ENCODE peak calls at places on chromosomes 2 and 18, in eight cellular contexts. P is stimulated activated CD8-positive, alpha-beta memory T cell treated with anti-CD3 and anti-CD28 coated beads, Interleukin-2, amount 100 ng/mL, for 1 hour; N is NCI-H2171 treated with DMSO at 0.1 percent for 48 hours; F is NCI-H446; H is stimulated activated CD4-positive, alpha-beta T cell treated with anti-CD3 and anti-CD28 coated beads, TNF-alpha, amount 100 ng/mL, for 48 hours; K is activated CD8-positive, alpha-beta memory T cell treated with anti-CD3 and anti-CD28 coated beads, Interleukin-2, amount 50 U/mL, for 48 hours; X is mucosa of descending colon; G is neuronal stem cell. D is an unnamed sample.

GRCh38 chr2:36616947-36617346 is 19.0 kb upstream of the FEZ2 start:
- DNase-seq in P (no peak), N (no peak), F (no peak), H (no peak), K (no peak), X (no peak), G (no peak), D (no peak)

GRCh38 chr2:30110773-30111172 is 36.0 kb upstream of the YPEL5 start:
- DNase-seq in P (no peak), N (no peak), F (no peak), H (no peak), K (no peak), X (no peak), G (no peak), D (no peak)

GRCh38 chr2:25252291-25253152 is 84.1 kb upstream of the POMC start:
- DNase-seq in P (peak), N (peak), F (no peak), H (no peak), K (no peak), X (peak), G (peak), D (peak)

GRCh38 chr2:203446071-203446481 is 89.0 kb downstream of the RAPH1 start:
- DNase-seq in P (no peak), N (no peak), F (no peak), H (no peak), K (no peak), X (no peak), G (no peak), D (no peak)

GRCh38 chr2:1701020-1701419 is 43.3 kb downstream of the PXDN start:
- DNase-seq in P (no peak), N (no peak), F (no peak), H (no peak), K (no peak), X (no peak), G (no peak), D (no peak)

GRCh38 chr18:47175283-47175894 is 775 bp downstream of the IER3IP1 start:
- DNase-seq in P (no peak), N (no peak), F (no peak), H (no peak), K (no peak), X (no peak), G (no peak), D (no peak)

GRCh38 chr2:215535726-215536125 is 99.9 kb upstream of the FN1 start:
- DNase-seq in P (no peak), N (no peak), F (no peak), H (no peak), K (no peak), X (no peak), G (no peak), D (no peak)

GRCh38 chr2:233448565-233448964 is 94.3 kb downstream of the DGKD start:
- DNase-seq in P (no peak), N (no peak), F (no peak), H (no peak), K (no peak), X (no peak), G (no peak), D (no peak)

GRCh38 chr2:23632386-23632785 is 247.4 kb downstream of the KLHL29 start:
- DNase-seq in P (no peak), N (no peak), F (no peak), H (no peak), K (no peak), X (no peak), G (no peak), D (no peak)

GRCh38 chr2:33322099-33322498 is 154.3 kb upstream of the RASGRP3 start:
- DNase-seq in P (no peak), N (no peak), F (peak), H (no peak), K (no peak), X (no peak), G (no peak), D (no peak)

GRCh38 chr2:35343135-35343534 is 1012.4 kb upstream of the CRIM1 start:
- DNase-seq in P (no peak), N (no peak), F (no peak), H (no peak), K (no peak), X (no peak), G (no peak), D (no peak)

GRCh38 chr2:14756981-14757657 is 124.6 kb downstream of the LRATD1 start:
- DNase-seq in P (no peak), N (no peak), F (no peak), H (no peak), K (no peak), X (no peak), G (no peak), D (no peak)

GRCh38 chr2:69667805-69668382 is 24.4 kb upstream of the AAK1 start:
- DNase-seq in P (no peak), N (no peak), F (no peak), H (no peak), K (no peak), X (no peak), G (no peak), D (no peak)

GRCh38 chr18:11857177-11857887 is 6.1 kb downstream of the CHMP1B start:
- DNase-seq in P (no peak), N (peak), F (no peak), H (no peak), K (no peak), X (peak), G (peak), D (no peak)

GRCh38 chr2:54401592-54401991 is 54.5 kb upstream of the SPTBN1 start:
- DNase-seq in P (no peak), N (no peak), F (no peak), H (no peak), K (no peak), X (no peak), G (no peak), D (no peak)

GRCh38 chr18:55018602-55019001 is 59.3 kb upstream of the CCDC68 start:
- DNase-seq in P (no peak), N (no peak), F (no peak), H (no peak), K (no peak), X (no peak), G (no peak), D (no peak)

GRCh38 chr2:206432432-206433082 is 10.8 kb upstream of the ADAM23 start:
- DNase-seq in P (no peak), N (no peak), F (no peak), H (no peak), K (no peak), X (no peak), G (no peak), D (no peak)

GRCh38 chr2:71611247-71611646 is 157.9 kb downstream of the DYSF start:
- DNase-seq in P (no peak), N (no peak), F (no peak), H (no peak), K (peak), X (no peak), G (no peak), D (no peak)

GRCh38 chr2:100822587-100823248 is 2.8 kb downstream of the NPAS2 start:
- DNase-seq in P (no peak), N (no peak), F (no peak), H (no peak), K (no peak), X (no peak), G (no peak), D (peak)

GRCh38 chr2:212926948-212927347 is 224.5 kb downstream of the IKZF2 start:
- DNase-seq in P (no peak), N (no peak), F (peak), H (no peak), K (no peak), X (peak), G (no peak), D (peak)

GRCh38 chr2:127029652-127030051 is 77.3 kb downstream of the BIN1 start:
- DNase-seq in P (no peak), N (no peak), F (no peak), H (no peak), K (no peak), X (no peak), G (no peak), D (no peak)